ENCODE peak calls at places on chromosomes 16 and 17, in ten cellular contexts. I is heart right ventricle; Y is left ventricle myocardium inferior; A is psoas muscle; H is cardiac muscle cell; O is CD8-positive, alpha-beta T cell; P is HCT116; U is GM12865; N is tibial artery; R is sigmoid colon. K is an unnamed sample.

GRCh38 chr16:10090816-10091215 is 91.4 kb downstream of the GRIN2A start:
- DNase-seq in I (no peak), R (no peak), O (no peak), P (no peak), A (no peak), U (no peak), Y (no peak), N (no peak), H (no peak), K (no peak)

GRCh38 chr17:49244839-49245238 is 14.3 kb upstream of the PHOSPHO1 start:
- DNase-seq in P (no peak), Y (no peak), U (no peak), N (no peak), O (no peak), I (no peak), H (no peak), R (no peak), A (no peak), K (no peak)

GRCh38 chr17:19317359-19318095 is 45.0 kb downstream of the B9D1 start:
- DNase-seq in I (peak; percentile 89), Y (peak; percentile 85), R (peak; percentile 90), N (no peak), U (peak; percentile 68), P (peak; percentile 57), O (no peak), A (peak; percentile 92), H (peak; percentile 88), K (peak; percentile 91)

GRCh38 chr17:62578757-62579487 is 48.5 kb upstream of the MRC2 start:
- DNase-seq in O (no peak), P (no peak), N (no peak), R (no peak), H (no peak), Y (no peak), A (no peak), U (no peak), I (no peak), K (no peak)

GRCh38 chr16:49492090-49492801 is 118.6 kb downstream of the C16orf78 start:
- DNase-seq in Y (peak; percentile 32), H (peak; percentile 64), N (peak; percentile 69), P (no peak), R (peak; percentile 73), A (peak; percentile 82), U (peak; percentile 40), I (peak; percentile 29), O (peak; percentile 32), K (peak; percentile 23)

GRCh38 chr16:88636488-88637265 is 1.7 kb upstream of the IL17C start:
- DNase-seq in N (no peak), I (no peak), H (no peak), R (no peak), O (no peak), A (no peak), Y (no peak), P (no peak), U (no peak), K (no peak)

GRCh38 chr16:3358884-3359283 is 3.2 kb downstream of the OR2C1 start:
- DNase-seq in Y (no peak), I (no peak), R (no peak), A (no peak), N (no peak), H (no peak), O (no peak), U (no peak), P (no peak), K (no peak)

GRCh38 chr17:46109603-46110189 is 83.5 kb downstream of the KANSL1 start:
- DNase-seq in I (no peak), U (no peak), N (no peak), P (no peak), H (no peak), A (no peak), R (no peak), Y (no peak), O (no peak), K (no peak)

GRCh38 chr17:61565213-61565612 is 25.8 kb downstream of the NACA2 start:
- DNase-seq in P (no peak), Y (no peak), O (no peak), U (no peak), N (no peak), H (no peak), A (no peak), I (no peak), R (no peak), K (no peak)

GRCh38 chr17:74737299-74738050 is 419 bp downstream of the RAB37 start:
- DNase-seq in P (peak; percentile 59), R (no peak), O (peak; percentile 55), I (no peak), Y (no peak), A (peak; percentile 66), H (peak; percentile 55), U (peak; percentile 56), N (no peak), K (no peak)

GRCh38 chr17:8994319-8994718 is 27.0 kb upstream of the NTN1 start:
- DNase-seq in P (peak; percentile 40), N (peak; percentile 74), U (peak; percentile 84), H (peak; percentile 83), R (peak; percentile 75), A (peak; percentile 61), Y (peak; percentile 73), O (peak; percentile 52), I (peak; percentile 41), K (peak; percentile 51)

GRCh38 chr17:8119575-8120519 is 1.5 kb upstream of the ALOXE3 start:
- DNase-seq in H (peak; percentile 88), A (peak; percentile 88), U (peak; percentile 95), R (peak; percentile 87), I (peak; percentile 80), P (peak; percentile 90), N (peak; percentile 86), O (peak; percentile 82), Y (peak; percentile 75), K (peak; percentile 95)

DNA sequence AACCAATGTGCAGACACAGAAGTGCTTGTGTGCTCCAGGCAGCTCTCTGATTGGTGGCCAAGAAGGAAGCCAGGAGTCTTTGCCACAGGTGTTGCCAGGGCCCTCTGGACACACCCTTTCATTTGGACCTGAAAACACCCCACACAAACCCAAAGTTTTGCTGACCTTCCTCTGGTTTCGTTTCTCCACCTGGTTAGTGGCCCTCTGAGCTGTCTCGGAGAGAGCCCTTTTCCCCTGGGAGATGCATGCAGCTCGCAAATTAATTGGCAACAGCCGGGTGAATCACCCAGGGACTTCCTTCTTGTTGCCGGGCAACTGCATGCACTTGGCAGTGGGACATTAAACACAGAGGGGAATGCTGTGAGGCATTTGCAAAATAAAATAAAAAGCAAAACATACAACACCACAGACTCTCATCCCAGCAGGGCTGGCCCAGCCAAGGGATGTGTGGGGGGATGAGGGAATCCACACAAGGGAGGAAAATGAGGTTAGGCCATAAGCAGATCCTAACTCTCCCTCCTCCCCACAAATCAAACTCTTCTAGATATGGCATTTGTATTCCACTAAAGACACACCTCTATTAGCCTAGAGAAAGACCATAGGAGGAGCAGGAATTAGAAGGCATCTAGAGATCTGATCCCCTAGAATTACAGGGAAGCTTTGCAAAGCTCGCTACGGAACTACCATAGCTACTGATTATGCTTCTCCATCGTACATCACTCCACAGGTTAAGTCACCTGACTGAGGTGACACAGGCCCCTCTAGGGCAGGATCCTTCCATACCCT is 286.7 kb downstream of the SOX9 start:
- DNase-seq in Y (peak; percentile 22), R (peak; percentile 80), A (peak; percentile 64), U (peak; percentile 83), P (peak; percentile 87), I (peak; percentile 48), N (peak; percentile 80), H (no peak), O (no peak), K (peak; percentile 94)
- H3K4me3 ChIP-seq in Y (no peak overlapping the region), R (no peak overlapping the region), A (no peak overlapping the region), U (no peak overlapping the region), P (peak overlapping the region; percentile 32), I (no peak overlapping the region), N (no peak overlapping the region), H (no peak overlapping the region), O (no peak overlapping the region), K (no peak overlapping the region)

GRCh38 chr17:56629450-56630187 is 36.1 kb downstream of the NOG start:
- DNase-seq in R (no peak), P (peak; percentile 31), A (no peak), H (peak; percentile 62), O (peak; percentile 26), Y (no peak), N (no peak), U (peak; percentile 3), I (no peak), K (peak; percentile 44)
- TF ChIP-seq CTCF in R (no peak), P (no peak), A (no peak), H (peak; percentile 25), O (no peak), Y (peak; percentile 16), N (no peak), U (peak; percentile 18), I (no peak), K (peak; percentile 56)

GRCh38 chr17:48110722-48111121 is 3.2 kb downstream of the SNX11 start:
- DNase-seq in Y (no peak), P (no peak), I (no peak), R (no peak), H (no peak), O (no peak), N (no peak), A (no peak), U (peak; percentile 52), K (no peak)
- H3K4me3 ChIP-seq in Y (no peak overlapping the region), P (no peak overlapping the region), I (peak overlapping the region; percentile 7), R (no peak overlapping the region), H (no peak overlapping the region), O (no peak overlapping the region), N (no peak overlapping the region), A (no peak overlapping the region), U (peak overlapping the region; percentile 89), K (no peak overlapping the region)

GRCh38 chr16:81880816-81881215 is 101.7 kb downstream of the PLCG2 start:
- DNase-seq in R (no peak), O (no peak), N (no peak), H (no peak), P (no peak), Y (no peak), U (no peak), A (no peak), I (no peak), K (no peak)

GRCh38 chr16:81878529-81878928 is 99.4 kb downstream of the PLCG2 start:
- DNase-seq in H (no peak), Y (no peak), N (no peak), U (no peak), I (no peak), P (no peak), R (no peak), A (no peak), O (no peak), K (no peak)

GRCh38 chr16:81882559-81882958 is 103.5 kb downstream of the PLCG2 start:
- DNase-seq in A (no peak), O (no peak), U (no peak), Y (no peak), R (no peak), P (no peak), I (no peak), H (no peak), N (no peak), K (no peak)

GRCh38 chr16:81881228-81881627 is 102.1 kb downstream of the PLCG2 start:
- DNase-seq in O (no peak), P (no peak), Y (no peak), A (no peak), I (no peak), U (no peak), H (no peak), R (no peak), N (no peak), K (no peak)

DNA sequence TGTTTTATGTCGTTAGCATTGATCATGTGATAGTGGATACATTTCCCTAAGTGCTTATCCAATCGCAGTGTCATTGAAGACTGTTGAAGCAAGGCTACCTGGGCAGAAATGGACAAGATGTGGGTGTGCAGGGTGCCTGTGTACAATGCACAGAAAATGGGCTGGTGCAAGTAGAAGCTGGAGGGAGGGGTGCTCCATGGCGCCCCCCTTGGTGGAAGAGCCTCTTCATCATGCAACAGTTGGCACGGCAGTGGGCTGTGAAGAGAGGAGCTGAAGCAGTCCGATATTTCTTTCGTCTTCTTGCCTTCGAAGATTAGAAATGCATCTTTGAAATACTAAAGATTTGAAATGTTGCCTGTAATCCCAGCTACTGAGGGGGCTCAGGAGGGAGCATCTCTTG is 100.5 kb downstream of the PLCG2 start:
- DNase-seq in H (no peak), P (no peak), Y (no peak), U (peak; percentile 25), I (no peak), N (no peak), R (no peak), O (no peak), A (no peak), K (no peak)
- TF ChIP-seq CTCF in H (peak; percentile 7), P (no peak), Y (peak; percentile 9), U (peak; percentile 31), I (peak; percentile 34), N (no peak), R (no peak), O (no peak), A (no peak), K (peak; percentile 32)

K was measured in choroid plexus epithelial cell.